ENCODE peak calls at places on chromosomes 2 and 18, in seven cellular contexts. D is tibial artery; T is CD8-positive, alpha-beta T cell; A is K562; J is lower lobe of right lung; G is AG09309; V is left ventricle myocardium inferior. S is an unnamed sample.
A peak's percentile ranks its signal among the peaks of the same experiment; 100 is the strongest.

GRCh38 chr2:101446869-101447268 is 28.0 kb downstream of the RFX8 start:
- DNase-seq in D (no peak), T (no peak), A (no peak), J (no peak), G (peak; percentile 69), V (no peak), S (peak; percentile 94)

GRCh38 chr2:63051795-63052333 is 1.2 kb downstream of the OTX1 start:
- DNase-seq in D (no peak), T (no peak), A (no peak), J (no peak), G (no peak), V (no peak), S (no peak)

GRCh38 chr2:11026286-11026921 is 114.7 kb downstream of the KCNF1 start:
- DNase-seq in D (no peak), T (no peak), A (no peak), J (no peak), G (no peak), V (no peak), S (no peak)

GRCh38 chr2:112915300-112916144 is 4.6 kb downstream of the IL37 start:
- DNase-seq in D (no peak), T (no peak), A (no peak), J (no peak), G (no peak), V (no peak), S (no peak)

GRCh38 chr2:158949300-158949699 is 19.1 kb upstream of the TANC1 start:
- DNase-seq in D (no peak), T (no peak), A (no peak), J (no peak), G (no peak), V (no peak), S (no peak)

GRCh38 chr18:32777049-32777448 is 4.2 kb upstream of the KLHL14 start:
- DNase-seq in D (no peak), T (no peak), A (no peak), J (no peak), G (no peak), V (no peak), S (no peak)

GRCh38 chr2:42298132-42298531 is 62.9 kb downstream of the COX7A2L start:
- DNase-seq in D (no peak), T (no peak), A (no peak), J (no peak), G (no peak), V (no peak), S (peak; percentile 37)

GRCh38 chr18:58175122-58175687 is 131.2 kb downstream of the NEDD4L start:
- DNase-seq in D (no peak), T (no peak), A (peak; percentile 27), J (no peak), G (no peak), V (no peak), S (no peak)

GRCh38 chr18:59551902-59552635 is 145.2 kb downstream of the CCBE1 start:
- DNase-seq in D (no peak), T (no peak), A (no peak), J (no peak), G (no peak), V (peak; percentile 62), S (no peak)

GRCh38 chr2:208280933-208281332 is 14.9 kb downstream of the PIKFYVE start:
- DNase-seq in D (no peak), T (no peak), A (no peak), J (no peak), G (no peak), V (no peak), S (peak; percentile 67)

GRCh38 chr2:101119431-101119830 is 31.8 kb downstream of the TBC1D8 start:
- DNase-seq in D (peak; percentile 54), T (no peak), A (no peak), J (no peak), G (no peak), V (peak; percentile 43), S (peak; percentile 59)

GRCh38 chr2:20422679-20423271 is 24.1 kb upstream of the RHOB start:
- DNase-seq in D (no peak), T (no peak), A (peak; percentile 49), J (no peak), G (no peak), V (no peak), S (peak; percentile 34)

GRCh38 chr2:221649045-221649444 is 76.9 kb upstream of the EPHA4 start:
- DNase-seq in D (peak; percentile 70), T (no peak), A (no peak), J (no peak), G (no peak), V (peak; percentile 18), S (peak; percentile 66)

GRCh38 chr18:63936156-63936931 is 12.8 kb upstream of the HMSD start:
- DNase-seq in D (peak; percentile 82), T (peak; percentile 51), A (peak; percentile 30), J (peak; percentile 92), G (no peak), V (peak; percentile 81), S (peak; percentile 46)

GRCh38 chr2:27884546-27884945 is 5.6 kb downstream of the RBKS start:
- DNase-seq in D (no peak), T (no peak), A (no peak), J (no peak), G (no peak), V (no peak), S (no peak)

GRCh38 chr2:165390875-165391274 is 78.6 kb upstream of the CSRNP3 start:
- DNase-seq in D (no peak), T (no peak), A (no peak), J (no peak), G (no peak), V (no peak), S (no peak)

GRCh38 chr2:207531024-207531411 is 1.3 kb downstream of the CREB1 start:
- DNase-seq in D (no peak), T (no peak), A (no peak), J (no peak), G (no peak), V (no peak), S (no peak)

GRCh38 chr2:193608451-193608850 is 1413.7 kb upstream of the TMEFF2 start:
- DNase-seq in D (no peak), T (no peak), A (no peak), J (no peak), G (no peak), V (no peak), S (no peak)

GRCh38 chr2:20419007-20419576 is 27.8 kb upstream of the RHOB start:
- DNase-seq in D (no peak), T (no peak), A (no peak), J (no peak), G (no peak), V (no peak), S (peak; percentile 36)

GRCh38 chr2:135635212-135635835 is 104.0 kb downstream of the R3HDM1 start:
- DNase-seq in D (no peak), T (no peak), A (no peak), J (no peak), G (no peak), V (no peak), S (no peak)

GRCh38 chr18:44510376-44510775 is 170.3 kb upstream of the SETBP1 start:
- DNase-seq in D (no peak), T (no peak), A (no peak), J (no peak), G (no peak), V (no peak), S (no peak)

GRCh38 chr2:174335605-174336402 is 1.1 kb downstream of the SP9 start:
- DNase-seq in D (no peak), T (no peak), A (peak; percentile 52), J (no peak), G (no peak), V (no peak), S (no peak)

GRCh38 chr18:59567445-59567844 is 129.8 kb downstream of the CCBE1 start:
- DNase-seq in D (no peak), T (no peak), A (no peak), J (no peak), G (no peak), V (no peak), S (no peak)

GRCh38 chr18:67661555-67661954 is 145.0 kb upstream of the DSEL start:
- DNase-seq in D (no peak), T (no peak), A (no peak), J (no peak), G (no peak), V (no peak), S (no peak)

GRCh38 chr18:59022167-59022945 is 117.3 kb upstream of the SEC11C start:
- DNase-seq in D (no peak), T (no peak), A (no peak), J (no peak), G (no peak), V (no peak), S (no peak)

GRCh38 chr2:47214990-47215389 is 59.9 kb upstream of the STPG4 start:
- DNase-seq in D (no peak), T (no peak), A (no peak), J (no peak), G (no peak), V (no peak), S (no peak)

GRCh38 chr2:144890828-144891227 is 370.9 kb upstream of the ZEB2 start:
- DNase-seq in D (no peak), T (no peak), A (peak; percentile 66), J (no peak), G (no peak), V (no peak), S (peak; percentile 31)

DNA sequence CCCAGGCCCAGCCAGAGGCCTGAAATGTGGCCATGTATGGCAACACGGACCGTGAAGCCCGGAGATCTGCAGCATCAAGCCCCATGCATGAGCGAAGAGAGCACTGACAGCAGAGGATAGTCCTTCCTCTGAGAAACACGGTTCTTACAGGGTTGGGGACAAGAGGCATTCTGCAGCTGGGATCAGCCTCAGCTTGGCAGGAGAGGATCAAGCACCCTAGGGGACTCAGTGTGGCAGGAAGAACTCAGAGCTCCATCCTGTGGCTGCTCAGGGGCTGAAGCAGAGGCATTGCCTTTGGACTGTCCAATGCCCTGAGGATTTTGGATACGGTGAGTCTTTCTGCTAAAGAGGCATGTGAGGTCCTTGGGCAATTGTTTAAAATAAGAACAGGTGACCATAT is 368.7 kb downstream of the ZNF516 start:
- DNase-seq in D (no peak), T (no peak), A (no peak), J (no peak), G (no peak), V (peak; percentile 19), S (no peak)
- TF ChIP-seq CTCF in D (no peak), T (no peak), A (no peak), J (peak; percentile 21), G (no peak), V (peak; percentile 61), S (no peak)

GRCh38 chr2:38013158-38013752 is 62.7 kb downstream of the CYP1B1 start:
- DNase-seq in D (no peak), T (no peak), A (no peak), J (no peak), G (peak; percentile 78), V (no peak), S (peak; percentile 40)
- H3K4me3 ChIP-seq in D (no peak overlapping the region), T (no peak overlapping the region), A (no peak overlapping the region), J (no peak overlapping the region), G (no peak overlapping the region), V (no peak overlapping the region), S (no peak overlapping the region)

GRCh38 chr2:60525859-60526258 is 27.6 kb downstream of the BCL11A start:
- DNase-seq in D (no peak), T (no peak), A (no peak), J (no peak), G (no peak), V (no peak), S (no peak)
- TF ChIP-seq CTCF in D (no peak), T (no peak), A (no peak), J (no peak), G (no peak), V (no peak), S (no peak)

GRCh38 chr2:66697346-66697745 is 262.4 kb downstream of the MEIS1 start:
- DNase-seq in D (no peak), T (no peak), A (no peak), J (no peak), G (no peak), V (no peak), S (no peak)
- H3K4me3 ChIP-seq in D (no peak overlapping the region), T (no peak overlapping the region), A (no peak overlapping the region), J (no peak overlapping the region), G (no peak overlapping the region), V (no peak overlapping the region), S (no peak overlapping the region)

GRCh38 chr2:233443511-233444183 is 89.4 kb downstream of the DGKD start:
- DNase-seq in D (peak; percentile 69), T (peak; percentile 87), A (peak; percentile 74), J (peak; percentile 81), G (peak; percentile 59), V (peak; percentile 77), S (peak; percentile 81)
- TF ChIP-seq CTCF in D (peak; percentile 92), T (peak; percentile 87), A (peak; percentile 80), J (peak; percentile 78), G (peak; percentile 84), V (peak; percentile 82), S (peak; percentile 79)